ENCODE peak calls at places on chromosomes 2 and 18, in five cellular contexts. One of them, this sample, is unnamed.
A peak's percentile ranks its signal among the peaks of the same experiment; 100 is the strongest.

GRCh38 chr2:54483426-54483825 is 27.3 kb downstream of the SPTBN1 start:
- DNase-seq in dorsolateral prefrontal cortex: no peak
- DNase-seq in kidney epithelial cell: peak; percentile 56
- DNase-seq in body of pancreas: no peak
- DNase-seq in upper lobe of right lung: no peak
- DNase-seq in this sample: no peak

GRCh38 chr2:105936954-105937353 is 192.2 kb downstream of the NCK2 start:
- DNase-seq in dorsolateral prefrontal cortex: no peak
- DNase-seq in kidney epithelial cell: no peak
- DNase-seq in body of pancreas: no peak
- DNase-seq in upper lobe of right lung: no peak
- DNase-seq in this sample: no peak

GRCh38 chr18:31143025-31143424 is 19.6 kb downstream of the DSC1 start:
- DNase-seq in dorsolateral prefrontal cortex: no peak
- DNase-seq in kidney epithelial cell: no peak
- DNase-seq in body of pancreas: no peak
- DNase-seq in upper lobe of right lung: no peak
- DNase-seq in this sample: no peak

GRCh38 chr2:19362652-19363473 is 4.4 kb upstream of the OSR1 start:
- DNase-seq in dorsolateral prefrontal cortex: no peak
- DNase-seq in kidney epithelial cell: no peak
- DNase-seq in body of pancreas: peak; percentile 80
- DNase-seq in upper lobe of right lung: peak; percentile 83
- DNase-seq in this sample: peak; percentile 76

GRCh38 chr18:76356666-76357065 is 138.4 kb downstream of the ZNF516 start:
- DNase-seq in dorsolateral prefrontal cortex: no peak
- DNase-seq in kidney epithelial cell: no peak
- DNase-seq in body of pancreas: no peak
- DNase-seq in upper lobe of right lung: no peak
- DNase-seq in this sample: no peak

GRCh38 chr2:232549655-232550350 is 554 bp downstream of the TIGD1 start:
- DNase-seq in dorsolateral prefrontal cortex: no peak
- DNase-seq in kidney epithelial cell: no peak
- DNase-seq in body of pancreas: no peak
- DNase-seq in upper lobe of right lung: no peak
- DNase-seq in this sample: no peak

GRCh38 chr18:3151379-3152264 is 68.1 kb downstream of the MYOM1 start:
- DNase-seq in dorsolateral prefrontal cortex: no peak
- DNase-seq in kidney epithelial cell: no peak
- DNase-seq in body of pancreas: no peak
- DNase-seq in upper lobe of right lung: no peak
- DNase-seq in this sample: peak; percentile 9

GRCh38 chr2:207254526-207255464 is 89.0 kb upstream of the KLF7 start:
- DNase-seq in dorsolateral prefrontal cortex: no peak
- DNase-seq in kidney epithelial cell: no peak
- DNase-seq in body of pancreas: no peak
- DNase-seq in upper lobe of right lung: no peak
- DNase-seq in this sample: no peak

GRCh38 chr18:60485207-60485606 is 112.6 kb upstream of the MC4R start:
- DNase-seq in dorsolateral prefrontal cortex: no peak
- DNase-seq in kidney epithelial cell: no peak
- DNase-seq in body of pancreas: no peak
- DNase-seq in upper lobe of right lung: no peak
- DNase-seq in this sample: peak; percentile 2

GRCh38 chr18:70288851-70289328 is at the start of gene SOCS6:
- DNase-seq in dorsolateral prefrontal cortex: peak; percentile 29
- DNase-seq in kidney epithelial cell: no peak
- DNase-seq in body of pancreas: peak; percentile 68
- DNase-seq in upper lobe of right lung: peak; percentile 89
- DNase-seq in this sample: peak; percentile 18

GRCh38 chr2:12284487-12284886 is 432.2 kb upstream of the TRIB2 start:
- DNase-seq in dorsolateral prefrontal cortex: no peak
- DNase-seq in kidney epithelial cell: no peak
- DNase-seq in body of pancreas: no peak
- DNase-seq in upper lobe of right lung: no peak
- DNase-seq in this sample: peak; percentile 88

GRCh38 chr2:1595274-1595673 is 149.0 kb downstream of the PXDN start:
- DNase-seq in dorsolateral prefrontal cortex: no peak
- DNase-seq in kidney epithelial cell: no peak
- DNase-seq in body of pancreas: no peak
- DNase-seq in upper lobe of right lung: peak; percentile 6
- DNase-seq in this sample: no peak

GRCh38 chr18:63747006-63747405 is 28.2 kb upstream of the SERPINB7 start:
- DNase-seq in dorsolateral prefrontal cortex: no peak
- DNase-seq in kidney epithelial cell: no peak
- DNase-seq in body of pancreas: no peak
- DNase-seq in upper lobe of right lung: no peak
- DNase-seq in this sample: no peak

GRCh38 chr18:2139676-2140075 is 431.6 kb downstream of the METTL4 start:
- DNase-seq in dorsolateral prefrontal cortex: no peak
- DNase-seq in kidney epithelial cell: peak; percentile 48
- DNase-seq in body of pancreas: no peak
- DNase-seq in upper lobe of right lung: no peak
- DNase-seq in this sample: peak; percentile 57

GRCh38 chr2:219160186-219161017 is at the start of gene NHEJ1:
- DNase-seq in dorsolateral prefrontal cortex: peak; percentile 93
- DNase-seq in kidney epithelial cell: peak; percentile 59
- DNase-seq in body of pancreas: peak; percentile 99
- DNase-seq in upper lobe of right lung: peak; percentile 99
- DNase-seq in this sample: peak; percentile 71

GRCh38 chr2:230687498-230687897 is 25.1 kb upstream of the CAB39 start:
- DNase-seq in dorsolateral prefrontal cortex: no peak
- DNase-seq in kidney epithelial cell: no peak
- DNase-seq in body of pancreas: no peak
- DNase-seq in upper lobe of right lung: no peak
- DNase-seq in this sample: no peak

GRCh38 chr18:79781331-79781941 is 16.3 kb upstream of the KCNG2 start:
- DNase-seq in dorsolateral prefrontal cortex: peak; percentile 16
- DNase-seq in kidney epithelial cell: no peak
- DNase-seq in body of pancreas: no peak
- DNase-seq in upper lobe of right lung: peak; percentile 50
- DNase-seq in this sample: no peak

GRCh38 chr2:235496239-235496621 is 2.4 kb downstream of the AGAP1 start:
- DNase-seq in dorsolateral prefrontal cortex: no peak
- DNase-seq in kidney epithelial cell: no peak
- DNase-seq in body of pancreas: no peak
- DNase-seq in upper lobe of right lung: no peak
- DNase-seq in this sample: no peak

GRCh38 chr2:125398738-125399473 is 1257.1 kb upstream of the GYPC start:
- DNase-seq in dorsolateral prefrontal cortex: no peak
- DNase-seq in kidney epithelial cell: no peak
- DNase-seq in body of pancreas: no peak
- DNase-seq in upper lobe of right lung: no peak
- DNase-seq in this sample: no peak

DNA sequence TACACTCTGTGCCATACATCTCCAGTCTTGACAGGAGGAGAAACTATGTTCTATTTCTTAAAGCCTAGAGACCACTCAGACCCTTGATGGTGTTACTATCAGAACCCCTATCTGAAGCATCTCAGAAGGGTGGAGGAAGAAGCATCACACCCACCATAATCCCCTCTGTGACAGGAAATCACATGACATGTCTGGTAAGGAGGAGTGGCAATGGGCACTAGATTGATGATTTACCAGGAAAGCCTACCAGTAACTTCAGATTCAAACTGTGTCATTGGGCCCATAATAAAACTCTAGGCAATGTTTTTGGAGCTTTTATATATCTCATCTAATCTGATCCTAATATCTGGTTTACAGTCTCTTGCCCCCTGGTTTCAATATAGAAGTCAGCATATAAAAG is 37.1 kb upstream of the C2orf66 start:
- DNase-seq in dorsolateral prefrontal cortex: no peak
- DNase-seq in kidney epithelial cell: no peak
- DNase-seq in body of pancreas: no peak
- DNase-seq in upper lobe of right lung: no peak
- DNase-seq in this sample: no peak
- H3K4me3 ChIP-seq in dorsolateral prefrontal cortex: no peak overlapping the region
- H3K4me3 ChIP-seq in kidney epithelial cell: no peak overlapping the region
- H3K4me3 ChIP-seq in body of pancreas: no peak overlapping the region
- H3K4me3 ChIP-seq in upper lobe of right lung: no peak overlapping the region
- H3K4me3 ChIP-seq in this sample: no peak overlapping the region

GRCh38 chr2:127740665-127741287 is 39.5 kb downstream of the SFT2D3 start:
- DNase-seq in dorsolateral prefrontal cortex: no peak
- DNase-seq in kidney epithelial cell: no peak
- DNase-seq in body of pancreas: no peak
- DNase-seq in upper lobe of right lung: no peak
- DNase-seq in this sample: no peak

GRCh38 chr2:127739800-127740199 is 38.5 kb downstream of the SFT2D3 start:
- DNase-seq in dorsolateral prefrontal cortex: no peak
- DNase-seq in kidney epithelial cell: no peak
- DNase-seq in body of pancreas: no peak
- DNase-seq in upper lobe of right lung: no peak
- DNase-seq in this sample: no peak

GRCh38 chr2:127747621-127748020 is 46.3 kb downstream of the SFT2D3 start:
- DNase-seq in dorsolateral prefrontal cortex: no peak
- DNase-seq in kidney epithelial cell: no peak
- DNase-seq in body of pancreas: no peak
- DNase-seq in upper lobe of right lung: no peak
- DNase-seq in this sample: no peak

GRCh38 chr2:127737892-127738291 is 36.6 kb downstream of the SFT2D3 start:
- DNase-seq in dorsolateral prefrontal cortex: no peak
- DNase-seq in kidney epithelial cell: no peak
- DNase-seq in body of pancreas: no peak
- DNase-seq in upper lobe of right lung: no peak
- DNase-seq in this sample: no peak

GRCh38 chr2:127743477-127744026 is 42.3 kb downstream of the SFT2D3 start:
- DNase-seq in dorsolateral prefrontal cortex: no peak
- DNase-seq in kidney epithelial cell: no peak
- DNase-seq in body of pancreas: no peak
- DNase-seq in upper lobe of right lung: no peak
- DNase-seq in this sample: no peak
- TF ChIP-seq CTCF in dorsolateral prefrontal cortex: no peak
- TF ChIP-seq CTCF in kidney epithelial cell: no peak
- TF ChIP-seq CTCF in body of pancreas: no peak
- TF ChIP-seq CTCF in upper lobe of right lung: no peak
- TF ChIP-seq CTCF in this sample: no peak

GRCh38 chr2:64650257-64650656 is 3.5 kb downstream of the SERTAD2 start:
- DNase-seq in dorsolateral prefrontal cortex: no peak
- DNase-seq in kidney epithelial cell: no peak
- DNase-seq in body of pancreas: no peak
- DNase-seq in upper lobe of right lung: no peak
- DNase-seq in this sample: no peak
- H3K4me3 ChIP-seq in dorsolateral prefrontal cortex: no peak overlapping the region
- H3K4me3 ChIP-seq in kidney epithelial cell: no peak overlapping the region
- H3K4me3 ChIP-seq in body of pancreas: no peak overlapping the region
- H3K4me3 ChIP-seq in upper lobe of right lung: no peak overlapping the region
- H3K4me3 ChIP-seq in this sample: no peak overlapping the region

GRCh38 chr2:15539999-15540398 is 21.1 kb downstream of the NBAS start:
- DNase-seq in dorsolateral prefrontal cortex: no peak
- DNase-seq in kidney epithelial cell: no peak
- DNase-seq in body of pancreas: no peak
- DNase-seq in upper lobe of right lung: no peak
- DNase-seq in this sample: no peak
- TF ChIP-seq CTCF in dorsolateral prefrontal cortex: no peak
- TF ChIP-seq CTCF in kidney epithelial cell: no peak
- TF ChIP-seq CTCF in body of pancreas: no peak
- TF ChIP-seq CTCF in upper lobe of right lung: no peak
- TF ChIP-seq CTCF in this sample: no peak

GRCh38 chr18:62590799-62591640 is 68.2 kb downstream of the ZCCHC2 start:
- DNase-seq in dorsolateral prefrontal cortex: no peak
- DNase-seq in kidney epithelial cell: no peak
- DNase-seq in body of pancreas: no peak
- DNase-seq in upper lobe of right lung: no peak
- DNase-seq in this sample: no peak

GRCh38 chr18:62596145-62597005 is 73.5 kb downstream of the ZCCHC2 start:
- DNase-seq in dorsolateral prefrontal cortex: no peak
- DNase-seq in kidney epithelial cell: no peak
- DNase-seq in body of pancreas: no peak
- DNase-seq in upper lobe of right lung: no peak
- DNase-seq in this sample: no peak
- H3K4me3 ChIP-seq in dorsolateral prefrontal cortex: peak overlapping the region; percentile 68
- H3K4me3 ChIP-seq in kidney epithelial cell: peak overlapping the region; percentile 13
- H3K4me3 ChIP-seq in body of pancreas: no peak overlapping the region
- H3K4me3 ChIP-seq in upper lobe of right lung: peak overlapping the region; percentile 35
- H3K4me3 ChIP-seq in this sample: peak overlapping the region; percentile 37

GRCh38 chr2:237410949-237411635 is 2.9 kb downstream of the COL6A3 start:
- DNase-seq in dorsolateral prefrontal cortex: no peak
- DNase-seq in kidney epithelial cell: no peak
- DNase-seq in body of pancreas: no peak
- DNase-seq in upper lobe of right lung: no peak
- DNase-seq in this sample: no peak
- TF ChIP-seq CTCF in dorsolateral prefrontal cortex: no peak
- TF ChIP-seq CTCF in kidney epithelial cell: no peak
- TF ChIP-seq CTCF in body of pancreas: no peak
- TF ChIP-seq CTCF in upper lobe of right lung: no peak
- TF ChIP-seq CTCF in this sample: no peak

GRCh38 chr2:187345338-187345737 is 102.7 kb downstream of the CALCRL start:
- DNase-seq in dorsolateral prefrontal cortex: no peak
- DNase-seq in kidney epithelial cell: no peak
- DNase-seq in body of pancreas: no peak
- DNase-seq in upper lobe of right lung: no peak
- DNase-seq in this sample: no peak

GRCh38 chr2:187354653-187355052 is 93.4 kb downstream of the CALCRL start:
- DNase-seq in dorsolateral prefrontal cortex: no peak
- DNase-seq in kidney epithelial cell: no peak
- DNase-seq in body of pancreas: no peak
- DNase-seq in upper lobe of right lung: no peak
- DNase-seq in this sample: no peak

GRCh38 chr2:187349328-187349944 is 98.6 kb downstream of the CALCRL start:
- DNase-seq in dorsolateral prefrontal cortex: no peak
- DNase-seq in kidney epithelial cell: no peak
- DNase-seq in body of pancreas: no peak
- DNase-seq in upper lobe of right lung: no peak
- DNase-seq in this sample: no peak
- H3K4me3 ChIP-seq in dorsolateral prefrontal cortex: no peak overlapping the region
- H3K4me3 ChIP-seq in kidney epithelial cell: no peak overlapping the region
- H3K4me3 ChIP-seq in body of pancreas: no peak overlapping the region
- H3K4me3 ChIP-seq in upper lobe of right lung: no peak overlapping the region
- H3K4me3 ChIP-seq in this sample: no peak overlapping the region

This sample was measured in astrocyte of the cerebellum.